ENCODE peak calls at places on chromosomes 2 and 18, in ten cellular contexts. A, J, S, T, R, O, U, K, Q and F are unnamed samples.
A peak's percentile ranks its signal among the peaks of the same experiment; 100 is the strongest.

GRCh38 chr2:189179607-189179979 is at the start of gene COL5A2:
- DNase-seq in A (peak; percentile 16), J (peak; percentile 85), S (peak; percentile 73), T (peak; percentile 77), R (no peak), O (peak; percentile 95), U (no peak), K (peak; percentile 98), Q (peak; percentile 94), F (peak; percentile 95)

GRCh38 chr2:221407765-221408164 is 164.3 kb downstream of the EPHA4 start:
- DNase-seq in A (no peak), J (no peak), S (no peak), T (no peak), R (no peak), O (no peak), U (no peak), K (no peak), Q (no peak), F (no peak)

GRCh38 chr2:240873098-240873788 is 4.6 kb downstream of the AGXT start:
- DNase-seq in A (no peak), J (no peak), S (no peak), T (no peak), R (no peak), O (no peak), U (no peak), K (no peak), Q (no peak), F (no peak)

GRCh38 chr18:50933684-50934083 is 34.2 kb upstream of the ELAC1 start:
- DNase-seq in A (no peak), J (no peak), S (no peak), T (no peak), R (no peak), O (no peak), U (no peak), K (no peak), Q (no peak), F (no peak)

GRCh38 chr18:36441872-36442271 is 144.4 kb downstream of the FHOD3 start:
- DNase-seq in A (no peak), J (no peak), S (peak; percentile 50), T (no peak), R (no peak), O (peak; percentile 92), U (no peak), K (peak; percentile 32), Q (peak; percentile 72), F (peak; percentile 62)

GRCh38 chr2:3578987-3579386 is 3.9 kb downstream of the RPS7 start:
- DNase-seq in A (no peak), J (no peak), S (no peak), T (no peak), R (no peak), O (no peak), U (no peak), K (no peak), Q (peak; percentile 40), F (no peak)

GRCh38 chr18:57666818-57667497 is 45.3 kb upstream of the NARS1 start:
- DNase-seq in A (no peak), J (peak; percentile 33), S (peak; percentile 71), T (peak; percentile 34), R (peak; percentile 100), O (peak; percentile 19), U (no peak), K (peak; percentile 83), Q (peak; percentile 90), F (peak; percentile 83)

GRCh38 chr2:121442889-121443288 is 87.8 kb upstream of the RNU4ATAC start:
- DNase-seq in A (no peak), J (no peak), S (no peak), T (no peak), R (no peak), O (no peak), U (no peak), K (no peak), Q (no peak), F (no peak)

GRCh38 chr2:121006783-121007489 is 271.3 kb downstream of the GLI2 start:
- DNase-seq in A (no peak), J (no peak), S (no peak), T (no peak), R (no peak), O (no peak), U (no peak), K (no peak), Q (no peak), F (no peak)

GRCh38 chr2:12970861-12971260 is 254.1 kb downstream of the TRIB2 start:
- DNase-seq in A (no peak), J (no peak), S (peak; percentile 90), T (peak; percentile 13), R (no peak), O (peak; percentile 93), U (no peak), K (peak; percentile 39), Q (peak; percentile 56), F (peak; percentile 45)

GRCh38 chr2:29920130-29920577 is 1.2 kb downstream of the ALK start:
- DNase-seq in A (no peak), J (peak; percentile 87), S (peak; percentile 60), T (no peak), R (peak; percentile 6), O (peak; percentile 60), U (no peak), K (peak; percentile 43), Q (peak; percentile 18), F (peak; percentile 28)

GRCh38 chr18:58202406-58202730 is 158.3 kb downstream of the NEDD4L start:
- DNase-seq in A (no peak), J (peak; percentile 70), S (peak; percentile 89), T (no peak), R (no peak), O (peak; percentile 70), U (no peak), K (no peak), Q (no peak), F (no peak)

GRCh38 chr2:130823886-130824491 is 12.7 kb upstream of the ARHGEF4 start:
- DNase-seq in A (no peak), J (no peak), S (no peak), T (no peak), R (no peak), O (no peak), U (no peak), K (no peak), Q (no peak), F (no peak)
- TF ChIP-seq CTCF in A (no peak), J (no peak), S (no peak), T (no peak), R (no peak), O (no peak), U (no peak), K (no peak), Q (no peak), F (no peak)

DNA sequence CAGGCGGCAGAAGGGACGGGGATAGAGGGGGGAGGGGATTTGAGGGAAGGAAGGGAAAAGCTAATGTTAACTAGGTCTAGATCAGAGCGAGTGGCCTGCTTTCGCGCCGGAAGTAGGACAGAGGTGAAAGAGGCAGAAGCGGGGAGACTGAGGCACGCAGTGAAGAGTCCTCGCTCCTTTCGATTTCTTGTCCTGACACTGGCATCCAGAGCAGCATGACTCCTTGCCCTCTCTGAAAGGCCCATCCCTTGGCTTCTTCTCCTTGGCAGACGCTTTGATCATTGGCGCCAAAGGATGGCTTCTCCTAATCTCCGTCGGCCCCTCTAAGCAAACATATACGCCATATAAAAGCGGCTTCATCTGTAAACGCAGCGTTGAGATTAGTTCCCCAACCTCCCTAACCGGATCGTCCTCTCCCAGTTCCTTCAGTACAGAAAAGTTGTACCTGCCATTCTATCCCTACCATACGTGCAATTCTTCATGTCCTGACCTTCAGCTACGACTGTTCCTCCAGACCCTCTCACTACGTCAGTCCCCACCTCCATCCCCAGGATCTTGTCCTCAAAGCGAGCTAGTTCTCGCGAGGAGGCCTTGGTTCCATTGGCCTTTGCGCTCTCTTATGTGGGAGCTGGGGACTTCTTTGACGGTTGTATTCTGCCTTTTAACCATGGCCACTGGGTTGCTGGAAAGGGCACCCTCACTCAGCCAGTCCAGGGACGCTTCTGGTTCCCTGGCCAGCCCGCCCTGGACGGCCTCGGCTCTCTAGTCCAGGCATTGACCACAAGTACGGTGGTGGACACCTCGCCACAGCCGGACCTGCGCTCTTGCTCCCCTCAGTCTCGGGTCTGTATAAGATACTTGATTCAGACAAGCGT is 857 bp upstream of the NEUROD1 start:
- DNase-seq in A (no peak), J (no peak), S (no peak), T (no peak), R (no peak), O (no peak), U (no peak), K (no peak), Q (no peak), F (no peak)
- H3K4me3 ChIP-seq in A (peak overlapping the region; percentile 33), J (peak overlapping the region; percentile 10), S (no peak overlapping the region), T (peak overlapping the region; percentile 22), R (peak overlapping the region; percentile 1), O (peak overlapping the region; percentile 4), U (no peak overlapping the region), K (no peak overlapping the region), Q (no peak overlapping the region), F (no peak overlapping the region)

GRCh38 chr18:2960983-2961696 is 51.8 kb downstream of the LPIN2 start:
- DNase-seq in A (no peak), J (no peak), S (no peak), T (no peak), R (no peak), O (no peak), U (no peak), K (no peak), Q (no peak), F (no peak)
- TF ChIP-seq CTCF in A (no peak), J (no peak), S (no peak), T (no peak), R (no peak), O (no peak), U (no peak), K (no peak), Q (no peak), F (no peak)

DNA sequence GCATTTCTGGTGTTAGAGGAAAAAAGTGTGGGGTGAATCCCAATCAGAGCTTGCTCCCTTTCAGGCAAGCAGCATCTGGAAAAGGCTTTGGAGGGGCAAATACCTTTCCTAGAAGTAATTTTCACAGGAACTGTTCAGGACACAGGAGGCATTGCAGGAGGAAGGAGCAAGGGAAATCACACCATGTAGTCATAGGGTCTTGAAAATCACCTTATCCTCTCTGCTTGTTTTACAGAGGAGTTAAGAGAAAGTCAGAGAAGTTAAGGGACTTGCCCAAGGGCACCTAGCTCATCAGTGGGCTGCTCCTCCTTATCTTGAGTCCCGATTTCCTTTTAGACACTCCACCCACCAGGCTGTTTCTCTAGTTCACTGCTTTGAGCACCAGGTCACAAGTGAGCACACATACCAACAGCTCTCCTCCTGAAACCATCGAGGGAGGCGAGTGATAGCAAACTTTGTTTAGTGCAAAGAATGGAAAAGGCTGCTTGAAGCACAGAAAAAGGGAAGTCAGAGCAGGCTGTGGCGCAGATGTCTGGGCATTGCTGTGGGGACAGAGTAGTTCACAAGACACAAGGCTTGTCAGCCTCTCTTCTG is 89.2 kb upstream of the CXCR4 start:
- DNase-seq in A (peak; percentile 78), J (no peak), S (no peak), T (no peak), R (no peak), O (no peak), U (no peak), K (no peak), Q (no peak), F (no peak)
- H3K4me3 ChIP-seq in A (no peak overlapping the region), J (no peak overlapping the region), S (no peak overlapping the region), T (no peak overlapping the region), R (no peak overlapping the region), O (no peak overlapping the region), U (no peak overlapping the region), K (no peak overlapping the region), Q (no peak overlapping the region), F (no peak overlapping the region)